ENCODE peak calls at places on chromosomes 13 and 19, in five cellular contexts. O is left ventricle myocardium inferior, F is endodermal cell, K is IMR-90, A is cardiac muscle cell. X is an unnamed sample.

GRCh38 chr13:23674795-23675640 is 104.8 kb downstream of the TNFRSF19 start:
- DNase-seq in O (no peak), F (no peak), K (peak), A (peak), X (peak)

GRCh38 chr13:20902438-20903163 is at the start of gene XPO4:
- DNase-seq in O (peak), F (peak), K (peak), A (peak), X (peak)

GRCh38 chr19:7624810-7625209 is 4.5 kb downstream of the XAB2 start:
- DNase-seq in O (no peak), F (no peak), K (no peak), A (no peak), X (no peak)

GRCh38 chr19:44876930-44877530 is 14.0 kb upstream of the TOMM40 start:
- DNase-seq in O (no peak), F (no peak), K (no peak), A (no peak), X (no peak)

GRCh38 chr13:40243982-40244381 is 422.5 kb downstream of the FOXO1 start:
- DNase-seq in O (no peak), F (no peak), K (no peak), A (no peak), X (no peak)

GRCh38 chr19:5214902-5215301 is 125.7 kb downstream of the PTPRS start:
- DNase-seq in O (no peak), F (no peak), K (no peak), A (no peak), X (no peak)

GRCh38 chr19:19643158-19644053 is at the start of gene GMIP:
- DNase-seq in O (peak), F (peak), K (peak), A (peak), X (peak)

GRCh38 chr19:31054430-31054829 is 294.8 kb downstream of the TSHZ3 start:
- DNase-seq in O (peak), F (peak), K (peak), A (peak), X (peak)

GRCh38 chr19:49468746-49469447 is 5.1 kb upstream of the FLT3LG start:
- DNase-seq in O (peak), F (peak), K (no peak), A (peak), X (peak)

GRCh38 chr13:109778102-109778542 is 8.3 kb downstream of the IRS2 start:
- DNase-seq in O (no peak), F (no peak), K (peak), A (no peak), X (no peak)

GRCh38 chr13:99007414-99007986 is 29.6 kb upstream of the DOCK9 start:
- DNase-seq in O (no peak), F (no peak), K (no peak), A (peak), X (no peak)

GRCh38 chr19:45079911-45080469 is 930 bp downstream of the GEMIN7 start:
- DNase-seq in O (no peak), F (peak), K (no peak), A (no peak), X (no peak)

GRCh38 chr19:49530708-49531107 is 2.9 kb downstream of the RCN3 start:
- DNase-seq in O (no peak), F (no peak), K (no peak), A (no peak), X (no peak)

GRCh38 chr19:55598034-55598433 is 1.3 kb downstream of the FIZ1 start:
- DNase-seq in O (no peak), F (no peak), K (no peak), A (no peak), X (no peak)

GRCh38 chr13:72852207-72852606 is 70.3 kb downstream of the PIBF1 start:
- DNase-seq in O (no peak), F (no peak), K (no peak), A (no peak), X (no peak)

GRCh38 chr19:49829721-49830120 is 11.6 kb downstream of the MED25 start:
- DNase-seq in O (no peak), F (no peak), K (no peak), A (no peak), X (no peak)

GRCh38 chr13:57633141-57633949 is 1.8 kb downstream of the PCDH17 start:
- DNase-seq in O (peak), F (peak), K (no peak), A (peak), X (no peak)
- H3K4me3 ChIP-seq in O (peak), F (peak), K (no peak), A (peak), X (no peak)

DNA sequence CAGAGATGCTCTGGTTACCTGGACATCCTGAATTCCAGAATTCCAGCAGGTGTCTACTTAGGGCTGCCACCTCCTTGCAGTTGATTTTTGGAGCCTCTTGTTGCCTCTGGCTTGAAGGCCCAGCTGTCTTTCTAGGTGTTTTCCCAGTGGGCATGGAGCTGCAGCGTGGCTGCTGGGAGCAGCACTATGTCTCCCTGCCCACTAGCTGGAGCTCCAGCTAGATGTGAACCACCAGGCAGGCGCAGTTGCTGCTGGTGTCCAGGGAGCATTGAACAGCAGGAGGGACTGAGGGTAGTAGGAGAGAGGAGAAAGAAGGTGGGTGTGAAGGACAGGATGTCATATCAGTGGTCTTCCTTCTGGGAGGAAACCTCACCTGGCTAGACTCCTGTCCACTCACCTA is 9.9 kb upstream of the SELENOW start:
- DNase-seq in O (no peak), F (peak), K (no peak), A (no peak), X (no peak)
- TF ChIP-seq CTCF in O (no peak), F (peak), K (peak), A (no peak), X (no peak)

DNA sequence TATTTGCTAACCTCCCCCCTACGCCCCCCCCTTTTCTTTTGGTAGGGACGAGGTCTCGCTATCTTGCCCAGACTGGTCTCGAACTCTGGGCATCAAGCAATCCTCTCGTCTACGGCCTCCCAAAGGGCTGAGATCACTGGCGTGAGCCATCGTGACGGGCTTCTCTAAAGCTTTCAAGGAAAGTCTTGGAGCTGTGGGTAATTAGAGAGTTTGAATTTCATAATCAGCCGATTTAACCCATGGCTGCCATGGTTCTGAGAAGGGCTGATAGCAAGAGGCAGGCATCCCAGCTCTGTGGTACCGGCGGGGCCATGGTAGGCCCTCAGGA is 679 bp upstream of the ABHD8 start:
- DNase-seq in O (no peak), F (no peak), K (no peak), A (no peak), X (peak)
- H3K4me3 ChIP-seq in O (peak), F (no peak), K (no peak), A (no peak), X (no peak)

GRCh38 chr19:30028118-30028991 is 86.3 kb downstream of the URI1 start:
- DNase-seq in O (no peak), F (no peak), K (no peak), A (no peak), X (no peak)
- TF ChIP-seq CTCF in O (no peak), F (no peak), K (no peak), A (no peak), X (no peak)

GRCh38 chr19:10615429-10616023 is 9.8 kb upstream of the SLC44A2 start:
- DNase-seq in O (no peak), F (no peak), K (no peak), A (no peak), X (no peak)

GRCh38 chr19:10618846-10619245 is 6.5 kb upstream of the SLC44A2 start:
- DNase-seq in O (no peak), F (no peak), K (no peak), A (no peak), X (no peak)

GRCh38 chr19:10620786-10621185 is 4.6 kb upstream of the SLC44A2 start:
- DNase-seq in O (no peak), F (no peak), K (no peak), A (no peak), X (peak)

GRCh38 chr19:10621966-10622365 is 3.4 kb upstream of the SLC44A2 start:
- DNase-seq in O (no peak), F (no peak), K (no peak), A (no peak), X (no peak)

GRCh38 chr19:10617409-10618121 is 7.8 kb upstream of the SLC44A2 start:
- DNase-seq in O (no peak), F (no peak), K (peak), A (peak), X (peak)
- H3K4me3 ChIP-seq in O (no peak), F (no peak), K (peak), A (no peak), X (no peak)

GRCh38 chr19:2577722-2578335 is 101.9 kb downstream of the GADD45B start:
- DNase-seq in O (no peak), F (no peak), K (no peak), A (no peak), X (peak)

GRCh38 chr19:2582984-2583956 is 107.3 kb downstream of the GADD45B start:
- DNase-seq in O (no peak), F (no peak), K (no peak), A (no peak), X (peak)

GRCh38 chr19:2578391-2578826 is 102.5 kb downstream of the GADD45B start:
- DNase-seq in O (peak), F (peak), K (peak), A (peak), X (no peak)

GRCh38 chr19:2578911-2579677 is 103.2 kb downstream of the GADD45B start:
- DNase-seq in O (peak), F (peak), K (peak), A (peak), X (peak)

GRCh38 chr19:2579678-2580280 is 103.9 kb downstream of the GADD45B start:
- DNase-seq in O (no peak), F (peak), K (no peak), A (no peak), X (no peak)
- TF ChIP-seq CTCF in O (peak), F (peak), K (no peak), A (no peak), X (no peak)

X was measured in foreskin fibroblast.